ENCODE peak calls at places on chromosomes 6 and 20, in ten cellular contexts. One of them, this sample, is unnamed.
A peak's percentile ranks its signal among the peaks of the same experiment; 100 is the strongest.

GRCh38 chr6:108707328-108707976 is 140.8 kb upstream of the ARMC2 start:
- DNase-seq in NCI-H345: peak; percentile 6
- DNase-seq in astrocyte: no peak
- DNase-seq in NCI-H1092 treated with DMSO at 0.1 percent for 48 hours: peak; percentile 44
- DNase-seq in HS-27A: no peak
- DNase-seq in gastrocnemius medialis: no peak
- DNase-seq in mesothelial cell of epicardium: no peak
- DNase-seq in cardiac fibroblast: peak; percentile 64
- DNase-seq in astrocyte of the spinal cord: peak; percentile 53
- DNase-seq in substantia nigra: no peak
- DNase-seq in this sample: peak; percentile 93

GRCh38 chr6:26530203-26530602 is 8.0 kb upstream of the HMGN4 start:
- DNase-seq in NCI-H345: no peak
- DNase-seq in astrocyte: no peak
- DNase-seq in NCI-H1092 treated with DMSO at 0.1 percent for 48 hours: no peak
- DNase-seq in HS-27A: no peak
- DNase-seq in gastrocnemius medialis: no peak
- DNase-seq in mesothelial cell of epicardium: no peak
- DNase-seq in cardiac fibroblast: no peak
- DNase-seq in astrocyte of the spinal cord: no peak
- DNase-seq in substantia nigra: no peak
- DNase-seq in this sample: no peak

GRCh38 chr6:121652726-121653623 is 217.5 kb downstream of the GJA1 start:
- DNase-seq in NCI-H345: no peak
- DNase-seq in astrocyte: peak; percentile 76
- DNase-seq in NCI-H1092 treated with DMSO at 0.1 percent for 48 hours: no peak
- DNase-seq in HS-27A: peak; percentile 69
- DNase-seq in gastrocnemius medialis: peak; percentile 25
- DNase-seq in mesothelial cell of epicardium: no peak
- DNase-seq in cardiac fibroblast: peak; percentile 81
- DNase-seq in astrocyte of the spinal cord: peak; percentile 77
- DNase-seq in substantia nigra: no peak
- DNase-seq in this sample: peak; percentile 92

GRCh38 chr6:1631251-1631650 is 21.5 kb downstream of the FOXC1 start:
- DNase-seq in NCI-H345: no peak
- DNase-seq in astrocyte: no peak
- DNase-seq in NCI-H1092 treated with DMSO at 0.1 percent for 48 hours: no peak
- DNase-seq in HS-27A: no peak
- DNase-seq in gastrocnemius medialis: no peak
- DNase-seq in mesothelial cell of epicardium: no peak
- DNase-seq in cardiac fibroblast: no peak
- DNase-seq in astrocyte of the spinal cord: no peak
- DNase-seq in substantia nigra: no peak
- DNase-seq in this sample: no peak

GRCh38 chr6:82968708-82969107 is 96.9 kb downstream of the UBE3D start:
- DNase-seq in NCI-H345: no peak
- DNase-seq in astrocyte: no peak
- DNase-seq in NCI-H1092 treated with DMSO at 0.1 percent for 48 hours: no peak
- DNase-seq in HS-27A: no peak
- DNase-seq in gastrocnemius medialis: no peak
- DNase-seq in mesothelial cell of epicardium: no peak
- DNase-seq in cardiac fibroblast: no peak
- DNase-seq in astrocyte of the spinal cord: no peak
- DNase-seq in substantia nigra: no peak
- DNase-seq in this sample: peak; percentile 22

GRCh38 chr20:44552950-44553908 is 29.1 kb upstream of the PKIG start:
- DNase-seq in NCI-H345: peak; percentile 51
- DNase-seq in astrocyte: peak; percentile 90
- DNase-seq in NCI-H1092 treated with DMSO at 0.1 percent for 48 hours: no peak
- DNase-seq in HS-27A: peak; percentile 41
- DNase-seq in gastrocnemius medialis: no peak
- DNase-seq in mesothelial cell of epicardium: no peak
- DNase-seq in cardiac fibroblast: peak; percentile 76
- DNase-seq in astrocyte of the spinal cord: peak; percentile 86
- DNase-seq in substantia nigra: no peak
- DNase-seq in this sample: peak; percentile 89

GRCh38 chr20:45347297-45347935 is 808 bp downstream of the SDC4 start:
- DNase-seq in NCI-H345: no peak
- DNase-seq in astrocyte: no peak
- DNase-seq in NCI-H1092 treated with DMSO at 0.1 percent for 48 hours: no peak
- DNase-seq in HS-27A: no peak
- DNase-seq in gastrocnemius medialis: peak; percentile 58
- DNase-seq in mesothelial cell of epicardium: no peak
- DNase-seq in cardiac fibroblast: no peak
- DNase-seq in astrocyte of the spinal cord: no peak
- DNase-seq in substantia nigra: no peak
- DNase-seq in this sample: no peak

GRCh38 chr6:21987501-21987957 is 309.3 kb downstream of the PRL start:
- DNase-seq in NCI-H345: no peak
- DNase-seq in astrocyte: peak; percentile 96
- DNase-seq in NCI-H1092 treated with DMSO at 0.1 percent for 48 hours: no peak
- DNase-seq in HS-27A: peak; percentile 20
- DNase-seq in gastrocnemius medialis: peak; percentile 58
- DNase-seq in mesothelial cell of epicardium: peak; percentile 29
- DNase-seq in cardiac fibroblast: peak; percentile 96
- DNase-seq in astrocyte of the spinal cord: peak; percentile 92
- DNase-seq in substantia nigra: no peak
- DNase-seq in this sample: peak; percentile 95